ENCODE peak calls at places on chromosome 12, in nine cellular contexts. B, L, A, S, Y, E, Q, H and P are unnamed samples.

GRCh38 chr12:63930971-63931370 is 86.5 kb downstream of the SRGAP1 start:
- DNase-seq in B (no peak), L (no peak), A (no peak), S (no peak), Y (no peak), E (peak), Q (no peak), H (no peak), P (no peak)

GRCh38 chr12:90235642-90236041 is 527.0 kb upstream of the ATP2B1 start:
- DNase-seq in B (no peak), L (no peak), A (no peak), S (no peak), Y (no peak), E (peak), Q (no peak), H (no peak), P (no peak)

GRCh38 chr12:105485926-105486325 is 155.4 kb downstream of the C12orf75 start:
- DNase-seq in B (no peak), L (no peak), A (no peak), S (no peak), Y (no peak), E (no peak), Q (no peak), H (no peak), P (no peak)

GRCh38 chr12:56298828-56299227 is 1.3 kb downstream of the CS start:
- DNase-seq in B (no peak), L (no peak), A (no peak), S (no peak), Y (no peak), E (no peak), Q (no peak), H (no peak), P (no peak)

GRCh38 chr12:14394317-14395058 is 29.0 kb downstream of the ATF7IP start:
- DNase-seq in B (peak), L (peak), A (peak), S (peak), Y (peak), E (peak), Q (no peak), H (no peak), P (peak)

GRCh38 chr12:49975370-49975761 is 2.6 kb downstream of the AQP6 start:
- DNase-seq in B (no peak), L (no peak), A (no peak), S (no peak), Y (no peak), E (no peak), Q (no peak), H (peak), P (no peak)

GRCh38 chr12:57859121-57859520 is 12.6 kb upstream of the CTDSP2 start:
- DNase-seq in B (no peak), L (no peak), A (no peak), S (no peak), Y (no peak), E (no peak), Q (no peak), H (no peak), P (no peak)

GRCh38 chr12:108700833-108701450 is 30.4 kb downstream of the CORO1C start:
- DNase-seq in B (peak), L (no peak), A (no peak), S (no peak), Y (no peak), E (peak), Q (no peak), H (no peak), P (no peak)

GRCh38 chr12:23857201-23857600 is 92.3 kb downstream of the SOX5 start:
- DNase-seq in B (no peak), L (no peak), A (no peak), S (no peak), Y (no peak), E (no peak), Q (no peak), H (no peak), P (no peak)

GRCh38 chr12:68225576-68226476 is at the start of gene IL26:
- DNase-seq in B (no peak), L (no peak), A (no peak), S (no peak), Y (no peak), E (no peak), Q (no peak), H (no peak), P (no peak)

GRCh38 chr12:41509655-41510054 is 321.5 kb downstream of the PDZRN4 start:
- DNase-seq in B (no peak), L (no peak), A (no peak), S (no peak), Y (no peak), E (no peak), Q (no peak), H (no peak), P (no peak)